ENCODE peak calls at places on chromosomes 1 and 21, in six cellular contexts. M is progenitor cell of endocrine pancreas, P is K562, C is psoas muscle, A is type B pancreatic cell, Z is HFFc6. R is an unnamed sample.

GRCh38 chr1:4118746-4119515 is 218.9 kb upstream of the C1orf174 start:
- DNase-seq in C (no peak), P (no peak), M (no peak), Z (no peak), A (no peak), R (no peak)

GRCh38 chr1:41794031-41794430 is 124.7 kb downstream of the HIVEP3 start:
- DNase-seq in A (no peak), C (no peak), Z (no peak), M (no peak), P (no peak), R (no peak)

GRCh38 chr1:164617607-164618564 is 58.9 kb downstream of the PBX1 start:
- DNase-seq in Z (peak), M (no peak), C (no peak), A (no peak), P (peak), R (peak)

GRCh38 chr1:232628335-232629214 is 1.4 kb downstream of the SIPA1L2 start:
- DNase-seq in C (no peak), M (no peak), A (no peak), Z (no peak), P (no peak), R (no peak)

GRCh38 chr21:46153259-46154154 is 1.9 kb downstream of the FTCD start:
- DNase-seq in C (peak), P (peak), M (peak), A (peak), Z (peak), R (peak)

GRCh38 chr1:221440658-221441057 is 301.2 kb downstream of the DUSP10 start:
- DNase-seq in P (no peak), M (no peak), A (no peak), Z (peak), C (no peak), R (peak)

GRCh38 chr1:237091691-237092090 is 49.7 kb downstream of the RYR2 start:
- DNase-seq in A (no peak), M (no peak), P (no peak), C (no peak), Z (no peak), R (no peak)

GRCh38 chr1:184212649-184213314 is 161.3 kb downstream of the TSEN15 start:
- DNase-seq in M (no peak), C (no peak), P (no peak), Z (peak), A (no peak), R (peak)

GRCh38 chr1:22031214-22031962 is 21.1 kb upstream of the CDC42 start:
- DNase-seq in A (no peak), M (no peak), P (no peak), C (no peak), Z (no peak), R (no peak)

GRCh38 chr1:160375788-160376524 is 9.1 kb downstream of the NHLH1 start:
- DNase-seq in P (peak), M (no peak), C (no peak), A (peak), Z (peak), R (peak)

GRCh38 chr1:116159177-116159576 is 48.0 kb downstream of the MAB21L3 start:
- DNase-seq in M (no peak), C (no peak), A (no peak), Z (no peak), P (no peak), R (no peak)

GRCh38 chr1:12491691-12492090 is 126.3 kb downstream of the DHRS3 start:
- DNase-seq in P (no peak), M (no peak), C (no peak), Z (no peak), A (no peak), R (no peak)

GRCh38 chr1:21884456-21885235 is 52.5 kb downstream of the HSPG2 start:
- DNase-seq in P (no peak), M (no peak), Z (no peak), C (no peak), A (no peak), R (no peak)

GRCh38 chr1:18915341-18915740 is 13.0 kb upstream of the ALDH4A1 start:
- DNase-seq in M (no peak), Z (no peak), A (no peak), P (no peak), C (no peak), R (no peak)

GRCh38 chr1:97271906-97272788 is 550.6 kb downstream of the PTBP2 start:
- DNase-seq in Z (no peak), M (no peak), C (no peak), P (no peak), A (no peak), R (no peak)

GRCh38 chr1:167947733-167948132 is 10.9 kb upstream of the MPC2 start:
- DNase-seq in Z (no peak), P (no peak), C (no peak), A (no peak), M (no peak), R (no peak)

GRCh38 chr1:181260994-181261393 is 172.5 kb downstream of the IER5 start:
- DNase-seq in C (no peak), Z (no peak), M (no peak), P (no peak), A (no peak), R (no peak)

GRCh38 chr1:15459771-15460719 is 3.5 kb downstream of the CELA2A start:
- DNase-seq in P (no peak), A (no peak), M (no peak), Z (peak), C (no peak), R (no peak)

GRCh38 chr1:30638086-30638485 is 85.3 kb downstream of the MATN1 start:
- DNase-seq in A (no peak), P (no peak), M (no peak), C (no peak), Z (no peak), R (no peak)

GRCh38 chr1:33768821-33769220 is 95.1 kb upstream of the HMGB4 start:
- DNase-seq in M (no peak), C (no peak), P (no peak), Z (no peak), A (no peak), R (no peak)

GRCh38 chr1:38839363-38839762 is 20.2 kb downstream of the RRAGC start:
- DNase-seq in Z (no peak), A (no peak), P (no peak), M (no peak), C (no peak), R (no peak)

GRCh38 chr21:42845296-42845965 is 33.9 kb downstream of the WDR4 start:
- DNase-seq in P (no peak), C (no peak), Z (no peak), A (no peak), M (no peak), R (no peak)

GRCh38 chr1:77143529-77144121 is 75.6 kb downstream of the PIGK start:
- DNase-seq in Z (no peak), A (no peak), P (peak), C (no peak), M (no peak), R (no peak)
- TF ChIP-seq CTCF in Z (peak), A (peak), P (peak), C (peak), M (peak), R (peak)

DNA sequence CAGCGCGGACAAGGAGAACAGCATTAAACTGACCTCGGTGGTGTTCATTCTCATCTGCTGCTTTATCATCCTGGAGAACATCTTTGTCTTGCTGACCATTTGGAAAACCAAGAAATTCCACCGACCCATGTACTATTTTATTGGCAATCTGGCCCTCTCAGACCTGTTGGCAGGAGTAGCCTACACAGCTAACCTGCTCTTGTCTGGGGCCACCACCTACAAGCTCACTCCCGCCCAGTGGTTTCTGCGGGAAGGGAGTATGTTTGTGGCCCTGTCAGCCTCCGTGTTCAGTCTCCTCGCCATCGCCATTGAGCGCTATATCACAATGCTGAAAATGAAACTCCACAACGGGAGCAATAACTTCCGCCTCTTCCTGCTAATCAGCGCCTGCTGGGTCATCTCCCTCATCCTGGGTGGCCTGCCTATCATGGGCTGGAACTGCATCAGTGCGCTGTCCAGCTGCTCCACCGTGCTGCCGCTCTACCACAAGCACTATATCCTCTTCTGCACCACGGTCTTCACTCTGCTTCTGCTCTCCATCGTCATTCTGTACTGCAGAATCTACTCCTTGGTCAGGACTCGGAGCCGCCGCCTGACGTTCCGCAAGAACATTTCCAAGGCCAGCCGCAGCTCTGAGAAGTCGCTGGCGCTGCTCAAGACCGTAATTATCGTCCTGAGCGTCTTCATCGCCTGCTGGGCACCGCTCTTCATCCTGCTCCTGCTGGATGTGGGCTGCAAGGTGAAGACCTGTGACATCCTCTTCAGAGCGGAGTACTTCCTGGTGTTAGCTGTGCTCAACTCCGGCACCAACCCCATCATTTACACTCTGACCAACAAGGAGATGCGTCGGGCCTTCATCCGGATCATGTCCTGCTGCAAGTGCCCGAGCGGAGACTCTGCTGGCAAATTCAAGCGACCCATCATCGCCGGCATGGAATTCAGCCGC is 2.5 kb downstream of the S1PR1 start:
- DNase-seq in A (no peak), C (no peak), M (no peak), P (no peak), Z (no peak), R (no peak)
- TF ChIP-seq CTCF in A (peak), C (no peak), M (no peak), P (no peak), Z (peak), R (no peak)

DNA sequence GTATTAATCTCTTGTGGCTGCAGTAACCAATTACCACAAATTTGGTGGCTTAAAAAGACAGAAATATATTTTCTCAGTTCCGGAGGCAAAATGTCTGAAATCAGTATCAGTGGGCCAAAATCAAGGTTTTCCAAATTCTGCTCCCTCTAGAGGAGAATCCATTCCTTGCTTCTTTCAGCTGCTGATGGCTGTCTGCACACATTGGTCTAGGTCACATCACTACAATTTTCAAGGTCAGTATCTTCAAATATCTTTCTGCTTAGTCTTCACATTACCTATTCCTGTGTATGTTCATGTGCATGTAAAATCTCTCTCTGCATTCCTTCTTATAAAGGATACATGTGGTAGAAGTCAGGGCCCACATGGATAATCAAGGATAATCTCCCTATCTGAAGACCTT is 999.4 kb downstream of the KCNT2 start:
- DNase-seq in A (no peak), P (peak), C (no peak), Z (no peak), M (no peak), R (no peak)
- TF ChIP-seq CTCF in A (peak), P (no peak), C (no peak), Z (peak), M (peak), R (peak)

GRCh38 chr1:109482796-109483638 is 688 bp upstream of the ATXN7L2 start:
- DNase-seq in P (peak), M (peak), A (no peak), Z (no peak), C (no peak), R (no peak)
- TF ChIP-seq CTCF in P (peak), M (peak), A (peak), Z (peak), C (no peak), R (no peak)

GRCh38 chr1:235783148-235783776 is 83.4 kb downstream of the LYST start:
- DNase-seq in P (peak), M (no peak), Z (peak), C (no peak), A (no peak), R (peak)
- TF ChIP-seq CTCF in P (peak), M (peak), Z (peak), C (peak), A (peak), R (peak)

DNA sequence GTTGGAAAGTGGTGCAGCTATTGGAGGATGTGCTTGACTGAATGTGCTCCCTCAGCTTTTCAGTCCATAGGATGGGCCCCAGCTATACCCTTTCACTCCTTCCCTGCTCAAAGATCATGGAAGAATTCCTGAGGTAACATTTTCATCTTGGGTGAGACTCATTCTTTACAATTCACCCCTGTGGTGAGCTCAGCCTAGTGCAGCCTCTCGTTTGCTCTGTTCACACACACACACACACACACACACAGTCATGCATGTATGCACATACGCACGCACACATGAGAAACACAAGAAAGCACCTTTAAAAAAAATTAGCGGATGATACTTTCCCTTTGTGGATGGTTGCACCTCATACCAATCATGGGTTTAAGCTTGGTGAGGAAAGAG is 25.8 kb downstream of the CCN1 start:
- DNase-seq in P (no peak), C (no peak), A (no peak), Z (peak), M (no peak), R (no peak)
- TF ChIP-seq CTCF in P (no peak), C (no peak), A (no peak), Z (no peak), M (no peak), R (no peak)

GRCh38 chr1:158026641-158027040 is 33.2 kb downstream of the KIRREL1 start:
- DNase-seq in M (no peak), Z (no peak), A (no peak), C (no peak), P (no peak), R (no peak)
- TF ChIP-seq CTCF in M (no peak), Z (no peak), A (no peak), C (no peak), P (no peak), R (no peak)

DNA sequence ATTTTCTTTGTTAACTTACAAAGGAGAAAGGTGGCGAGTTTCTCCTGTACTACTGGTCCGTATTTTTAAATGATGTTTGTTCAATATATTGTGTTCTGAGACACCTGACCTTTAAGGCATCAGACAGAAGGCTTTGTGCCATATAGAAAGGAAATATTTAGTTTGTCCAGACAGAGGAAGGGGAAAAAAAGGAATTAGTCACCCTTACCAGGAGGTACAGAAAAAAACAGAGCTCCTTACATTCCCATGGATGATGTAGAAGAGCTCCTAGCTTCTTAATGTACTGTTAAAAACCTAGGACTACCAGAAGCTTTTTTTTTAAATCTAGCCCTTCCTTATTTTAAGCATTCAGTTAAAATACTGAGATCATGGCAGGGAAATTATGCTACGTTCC is 12.4 kb upstream of the PODN start:
- DNase-seq in P (no peak), Z (no peak), M (no peak), C (no peak), A (no peak), R (no peak)
- TF ChIP-seq CTCF in P (no peak), Z (no peak), M (no peak), C (no peak), A (no peak), R (no peak)

GRCh38 chr1:110267260-110267659 is 57.1 kb downstream of the KCNC4 start:
- DNase-seq in M (no peak), A (no peak), P (no peak), Z (no peak), C (no peak), R (no peak)
- TF ChIP-seq CTCF in M (no peak), A (no peak), P (no peak), Z (no peak), C (no peak), R (no peak)

R was measured in Calu3.